ENCODE peak calls at places on chromosome 2, in four cellular contexts. One of them, this sample, is unnamed.

GRCh38 chr2:183179156-183179555 is 54.9 kb downstream of the NUP35 start:
- DNase-seq in prostate gland: no peak
- DNase-seq in brain microvascular endothelial cell: peak; percentile 44
- DNase-seq in AG04449: no peak
- DNase-seq in this sample: no peak

GRCh38 chr2:197975956-197976519 is 171.6 kb downstream of the PLCL1 start:
- DNase-seq in prostate gland: no peak
- DNase-seq in brain microvascular endothelial cell: no peak
- DNase-seq in AG04449: no peak
- DNase-seq in this sample: no peak

GRCh38 chr2:118672571-118673158 is 174.8 kb downstream of the EN1 start:
- DNase-seq in prostate gland: no peak
- DNase-seq in brain microvascular endothelial cell: peak; percentile 52
- DNase-seq in AG04449: no peak
- DNase-seq in this sample: no peak

GRCh38 chr2:160075171-160075570 is 12.8 kb upstream of the PLA2R1 start:
- DNase-seq in prostate gland: no peak
- DNase-seq in brain microvascular endothelial cell: peak; percentile 95
- DNase-seq in AG04449: peak; percentile 65
- DNase-seq in this sample: no peak

GRCh38 chr2:47559079-47559684 is 156.2 kb downstream of the MSH2 start:
- DNase-seq in prostate gland: no peak
- DNase-seq in brain microvascular endothelial cell: peak; percentile 12
- DNase-seq in AG04449: no peak
- DNase-seq in this sample: no peak

GRCh38 chr2:232416521-232417470 is 10.2 kb downstream of the ALPG start:
- DNase-seq in prostate gland: no peak
- DNase-seq in brain microvascular endothelial cell: no peak
- DNase-seq in AG04449: no peak
- DNase-seq in this sample: no peak

GRCh38 chr2:215479536-215480240 is 43.8 kb upstream of the FN1 start:
- DNase-seq in prostate gland: no peak
- DNase-seq in brain microvascular endothelial cell: no peak
- DNase-seq in AG04449: no peak
- DNase-seq in this sample: no peak

GRCh38 chr2:25078171-25079049 is 36.5 kb downstream of the EFR3B start:
- DNase-seq in prostate gland: peak; percentile 26
- DNase-seq in brain microvascular endothelial cell: peak; percentile 54
- DNase-seq in AG04449: peak; percentile 23
- DNase-seq in this sample: no peak

GRCh38 chr2:238169708-238170251 is 11.0 kb downstream of the ERFE start:
- DNase-seq in prostate gland: no peak
- DNase-seq in brain microvascular endothelial cell: peak; percentile 92
- DNase-seq in AG04449: peak; percentile 98
- DNase-seq in this sample: no peak

GRCh38 chr2:33340265-33340664 is 136.2 kb upstream of the RASGRP3 start:
- DNase-seq in prostate gland: no peak
- DNase-seq in brain microvascular endothelial cell: peak; percentile 53
- DNase-seq in AG04449: no peak
- DNase-seq in this sample: peak; percentile 26

GRCh38 chr2:182894174-182894573 is 27.7 kb upstream of the FRZB start:
- DNase-seq in prostate gland: no peak
- DNase-seq in brain microvascular endothelial cell: peak; percentile 47
- DNase-seq in AG04449: peak; percentile 9
- DNase-seq in this sample: peak; percentile 39

GRCh38 chr2:100266126-100266525 is 56.2 kb downstream of the LONRF2 start:
- DNase-seq in prostate gland: no peak
- DNase-seq in brain microvascular endothelial cell: no peak
- DNase-seq in AG04449: no peak
- DNase-seq in this sample: no peak

GRCh38 chr2:146465460-146465859 is 1379.4 kb upstream of the ACVR2A start:
- DNase-seq in prostate gland: no peak
- DNase-seq in brain microvascular endothelial cell: no peak
- DNase-seq in AG04449: no peak
- DNase-seq in this sample: no peak

GRCh38 chr2:124530203-124530602 is 505.1 kb downstream of the CNTNAP5 start:
- DNase-seq in prostate gland: no peak
- DNase-seq in brain microvascular endothelial cell: no peak
- DNase-seq in AG04449: no peak
- DNase-seq in this sample: no peak

GRCh38 chr2:130389783-130390182 is 33.9 kb downstream of the PTPN18 start:
- DNase-seq in prostate gland: no peak
- DNase-seq in brain microvascular endothelial cell: no peak
- DNase-seq in AG04449: no peak
- DNase-seq in this sample: no peak

GRCh38 chr2:130391058-130391871 is 35.4 kb downstream of the PTPN18 start:
- DNase-seq in prostate gland: peak; percentile 81
- DNase-seq in brain microvascular endothelial cell: peak; percentile 57
- DNase-seq in AG04449: no peak
- DNase-seq in this sample: peak; percentile 78

GRCh38 chr2:130390460-130391057 is 34.7 kb downstream of the PTPN18 start:
- DNase-seq in prostate gland: peak; percentile 41
- DNase-seq in brain microvascular endothelial cell: no peak
- DNase-seq in AG04449: no peak
- DNase-seq in this sample: peak; percentile 74

GRCh38 chr2:130393318-130393910 is 37.6 kb downstream of the PTPN18 start:
- DNase-seq in prostate gland: no peak
- DNase-seq in brain microvascular endothelial cell: no peak
- DNase-seq in AG04449: no peak
- DNase-seq in this sample: no peak

GRCh38 chr2:130391872-130392670 is 36.2 kb downstream of the PTPN18 start:
- DNase-seq in prostate gland: no peak
- DNase-seq in brain microvascular endothelial cell: no peak
- DNase-seq in AG04449: no peak
- DNase-seq in this sample: no peak
- TF ChIP-seq CTCF in prostate gland: no peak
- TF ChIP-seq CTCF in brain microvascular endothelial cell: peak; percentile 34
- TF ChIP-seq CTCF in AG04449: peak; percentile 18
- TF ChIP-seq CTCF in this sample: no peak

DNA sequence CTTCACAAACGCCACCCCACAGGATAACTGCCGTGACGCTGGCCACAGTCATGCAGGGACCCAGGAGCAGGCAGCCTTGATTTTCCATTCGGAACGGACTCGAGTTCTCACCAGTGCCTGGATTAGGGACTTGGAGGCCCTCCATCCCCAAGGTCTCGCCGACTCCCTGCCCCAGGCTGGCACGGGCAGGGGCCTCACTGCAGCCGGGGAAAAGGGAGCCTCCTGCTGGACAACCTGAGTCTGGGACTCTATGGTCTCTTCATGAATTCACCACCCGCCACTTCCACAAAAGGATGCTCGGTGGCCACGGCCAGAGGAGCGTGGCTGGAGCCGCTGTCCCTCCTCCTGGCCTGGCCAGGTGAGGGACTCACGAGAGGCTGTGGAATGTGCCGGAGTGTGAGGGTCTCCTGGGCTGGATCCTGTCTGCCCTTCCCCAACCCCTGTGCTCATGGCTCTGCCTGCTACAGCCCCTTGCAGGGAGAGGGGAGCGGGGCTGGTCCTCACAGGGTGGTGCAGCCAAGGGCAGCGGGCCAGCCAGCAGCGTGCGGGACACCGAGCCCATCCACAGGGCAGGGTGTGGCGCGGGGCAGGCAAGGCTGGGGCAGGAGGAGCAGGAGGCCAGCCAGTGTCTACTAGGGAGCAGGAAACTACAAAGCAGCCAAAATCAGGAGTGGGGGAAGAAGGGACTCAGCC is 42.3 kb downstream of the AQP12A start:
- DNase-seq in prostate gland: no peak
- DNase-seq in brain microvascular endothelial cell: no peak
- DNase-seq in AG04449: no peak
- DNase-seq in this sample: no peak
- TF ChIP-seq CTCF in prostate gland: no peak
- TF ChIP-seq CTCF in brain microvascular endothelial cell: peak; percentile 34
- TF ChIP-seq CTCF in AG04449: no peak
- TF ChIP-seq CTCF in this sample: no peak

DNA sequence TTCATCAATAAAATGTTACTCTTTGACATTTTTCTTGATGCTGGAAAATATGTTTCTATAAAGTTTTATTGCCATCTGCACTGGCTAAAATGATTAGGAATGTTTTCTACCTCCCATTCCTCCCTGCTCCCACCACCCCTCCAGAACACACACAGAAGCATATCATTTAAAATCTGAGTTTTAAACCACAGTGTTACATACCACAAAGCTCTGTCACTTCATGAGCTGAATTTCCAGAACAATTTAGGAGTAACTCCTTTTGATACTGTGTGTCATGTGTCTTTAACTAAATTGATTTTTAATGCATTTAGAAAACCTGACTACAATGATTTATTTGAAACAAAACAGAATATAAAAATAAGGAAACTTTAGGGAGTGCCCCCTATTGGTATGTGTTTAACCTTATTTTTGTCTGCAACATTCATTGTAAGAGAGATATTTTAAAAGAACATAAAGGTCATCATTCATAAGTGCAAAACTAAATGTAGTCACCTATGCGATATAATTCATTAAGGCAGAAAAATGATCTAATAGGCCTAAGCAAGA is 52.0 kb downstream of the FEZ2 start:
- DNase-seq in prostate gland: no peak
- DNase-seq in brain microvascular endothelial cell: no peak
- DNase-seq in AG04449: no peak
- DNase-seq in this sample: no peak
- TF ChIP-seq CTCF in prostate gland: no peak
- TF ChIP-seq CTCF in brain microvascular endothelial cell: no peak
- TF ChIP-seq CTCF in AG04449: no peak
- TF ChIP-seq CTCF in this sample: no peak

GRCh38 chr2:45607701-45608100 is 3.4 kb downstream of the SRBD1 start:
- DNase-seq in prostate gland: no peak
- DNase-seq in brain microvascular endothelial cell: peak; percentile 36
- DNase-seq in AG04449: no peak
- DNase-seq in this sample: no peak
- TF ChIP-seq CTCF in prostate gland: no peak
- TF ChIP-seq CTCF in brain microvascular endothelial cell: peak; percentile 71
- TF ChIP-seq CTCF in AG04449: peak; percentile 35
- TF ChIP-seq CTCF in this sample: no peak

GRCh38 chr2:127659408-127660290 is 13.7 kb downstream of the GPR17 start:
- DNase-seq in prostate gland: no peak
- DNase-seq in brain microvascular endothelial cell: no peak
- DNase-seq in AG04449: no peak
- DNase-seq in this sample: no peak
- TF ChIP-seq CTCF in prostate gland: no peak
- TF ChIP-seq CTCF in brain microvascular endothelial cell: no peak
- TF ChIP-seq CTCF in AG04449: no peak
- TF ChIP-seq CTCF in this sample: no peak

This sample was measured in pancreas.